ENCODE peak calls at places on chromosomes 3 and 15, in six cellular contexts. One of them, this sample, is unnamed.

GRCh38 chr15:77107068-77107467 is 36.2 kb upstream of the TSPAN3 start:
- DNase-seq in sigmoid colon: peak
- DNase-seq in H1: no peak
- DNase-seq in H54: no peak
- DNase-seq in ovary: peak
- DNase-seq in IMR-90: no peak
- DNase-seq in this sample: no peak

GRCh38 chr15:80210612-80211554 is 41.1 kb downstream of the CTXND1 start:
- DNase-seq in sigmoid colon: no peak
- DNase-seq in H1: no peak
- DNase-seq in H54: no peak
- DNase-seq in ovary: no peak
- DNase-seq in IMR-90: no peak
- DNase-seq in this sample: no peak

GRCh38 chr3:12961007-12961725 is 112.1 kb downstream of the IQSEC1 start:
- DNase-seq in sigmoid colon: no peak
- DNase-seq in H1: no peak
- DNase-seq in H54: no peak
- DNase-seq in ovary: no peak
- DNase-seq in IMR-90: no peak
- DNase-seq in this sample: no peak

GRCh38 chr3:136193273-136194043 is 2.7 kb downstream of the MSL2 start:
- DNase-seq in sigmoid colon: no peak
- DNase-seq in H1: no peak
- DNase-seq in H54: no peak
- DNase-seq in ovary: no peak
- DNase-seq in IMR-90: no peak
- DNase-seq in this sample: no peak

GRCh38 chr3:193788189-193788946 is 195.4 kb downstream of the OPA1 start:
- DNase-seq in sigmoid colon: peak
- DNase-seq in H1: no peak
- DNase-seq in H54: peak
- DNase-seq in ovary: peak
- DNase-seq in IMR-90: peak
- DNase-seq in this sample: peak

GRCh38 chr15:101105059-101105851 is 146.6 kb downstream of the CHSY1 start:
- DNase-seq in sigmoid colon: no peak
- DNase-seq in H1: no peak
- DNase-seq in H54: no peak
- DNase-seq in ovary: no peak
- DNase-seq in IMR-90: peak
- DNase-seq in this sample: no peak

GRCh38 chr15:64441852-64442251 is 18.5 kb upstream of the ZNF609 start:
- DNase-seq in sigmoid colon: no peak
- DNase-seq in H1: no peak
- DNase-seq in H54: no peak
- DNase-seq in ovary: no peak
- DNase-seq in IMR-90: no peak
- DNase-seq in this sample: no peak

GRCh38 chr15:56469484-56469883 is 4.5 kb upstream of the MNS1 start:
- DNase-seq in sigmoid colon: no peak
- DNase-seq in H1: no peak
- DNase-seq in H54: no peak
- DNase-seq in ovary: no peak
- DNase-seq in IMR-90: no peak
- DNase-seq in this sample: no peak

GRCh38 chr3:108391917-108392585 is 95.7 kb downstream of the HHLA2 start:
- DNase-seq in sigmoid colon: no peak
- DNase-seq in H1: no peak
- DNase-seq in H54: no peak
- DNase-seq in ovary: no peak
- DNase-seq in IMR-90: peak
- DNase-seq in this sample: no peak

GRCh38 chr3:142028174-142028833 is 121.0 kb downstream of the TFDP2 start:
- DNase-seq in sigmoid colon: no peak
- DNase-seq in H1: no peak
- DNase-seq in H54: peak
- DNase-seq in ovary: no peak
- DNase-seq in IMR-90: peak
- DNase-seq in this sample: peak

GRCh38 chr3:10157015-10157414 is 7.7 kb upstream of the IRAK2 start:
- DNase-seq in sigmoid colon: no peak
- DNase-seq in H1: no peak
- DNase-seq in H54: no peak
- DNase-seq in ovary: no peak
- DNase-seq in IMR-90: no peak
- DNase-seq in this sample: no peak

GRCh38 chr3:10155658-10156057 is 9.1 kb upstream of the IRAK2 start:
- DNase-seq in sigmoid colon: no peak
- DNase-seq in H1: no peak
- DNase-seq in H54: no peak
- DNase-seq in ovary: no peak
- DNase-seq in IMR-90: no peak
- DNase-seq in this sample: no peak

GRCh38 chr3:10150987-10151386 is 9.4 kb downstream of the VHL start:
- DNase-seq in sigmoid colon: no peak
- DNase-seq in H1: no peak
- DNase-seq in H54: no peak
- DNase-seq in ovary: no peak
- DNase-seq in IMR-90: no peak
- DNase-seq in this sample: no peak

GRCh38 chr3:10155123-10155472 is 9.6 kb upstream of the IRAK2 start:
- DNase-seq in sigmoid colon: no peak
- DNase-seq in H1: no peak
- DNase-seq in H54: no peak
- DNase-seq in ovary: no peak
- DNase-seq in IMR-90: no peak
- DNase-seq in this sample: no peak

DNA sequence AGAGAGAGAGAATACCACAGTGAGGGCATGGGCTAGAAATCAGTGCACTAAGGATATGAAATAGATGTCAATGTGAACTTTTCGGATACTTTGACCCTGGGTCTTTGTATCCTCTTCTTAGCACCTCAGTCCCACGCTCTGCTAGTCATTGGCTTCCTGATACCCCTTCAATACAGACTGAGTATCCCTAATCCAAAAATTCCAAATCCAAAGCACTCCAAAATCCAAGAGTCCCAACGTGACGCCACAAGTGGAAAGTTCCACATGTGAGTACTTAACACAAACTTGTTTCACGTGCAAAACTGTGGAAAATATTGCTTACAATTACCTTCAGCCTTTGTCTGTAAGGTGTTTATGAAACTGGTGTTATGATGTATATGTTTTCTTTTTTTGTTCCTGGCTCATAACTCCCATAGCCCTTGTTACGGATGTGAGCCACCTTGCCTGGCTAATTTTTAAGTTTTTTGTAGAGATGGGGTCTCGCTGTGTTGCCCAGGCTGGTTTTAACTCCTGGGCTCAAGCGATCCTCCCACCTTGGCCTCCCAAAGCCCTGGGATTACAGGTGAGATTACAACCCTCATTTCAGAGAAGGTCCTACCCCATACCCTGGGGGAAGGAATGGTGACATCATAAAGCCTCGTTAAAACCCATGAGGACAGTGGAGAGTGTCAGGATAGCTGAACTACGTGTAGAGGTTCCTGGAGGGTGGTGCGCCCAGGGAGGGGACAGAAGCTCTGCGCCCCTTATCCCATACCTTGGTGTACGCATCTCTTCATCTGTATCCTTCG is 10.2 kb upstream of the IRAK2 start:
- DNase-seq in sigmoid colon: no peak
- DNase-seq in H1: no peak
- DNase-seq in H54: no peak
- DNase-seq in ovary: no peak
- DNase-seq in IMR-90: no peak
- DNase-seq in this sample: no peak
- TF ChIP-seq POLR2A in sigmoid colon: no peak
- TF ChIP-seq POLR2A in H1: no peak
- TF ChIP-seq POLR2A in H54: no peak
- TF ChIP-seq POLR2A in ovary: no peak
- TF ChIP-seq POLR2A in IMR-90: no peak
- TF ChIP-seq POLR2A in this sample: no peak

GRCh38 chr3:195259564-195260285 is 11.2 kb downstream of the XXYLT1 start:
- DNase-seq in sigmoid colon: peak
- DNase-seq in H1: no peak
- DNase-seq in H54: peak
- DNase-seq in ovary: peak
- DNase-seq in IMR-90: peak
- DNase-seq in this sample: peak

GRCh38 chr3:195259146-195259563 is 11.8 kb downstream of the XXYLT1 start:
- DNase-seq in sigmoid colon: no peak
- DNase-seq in H1: no peak
- DNase-seq in H54: no peak
- DNase-seq in ovary: no peak
- DNase-seq in IMR-90: peak
- DNase-seq in this sample: no peak

GRCh38 chr3:195258449-195259145 is 12.4 kb downstream of the XXYLT1 start:
- DNase-seq in sigmoid colon: peak
- DNase-seq in H1: no peak
- DNase-seq in H54: no peak
- DNase-seq in ovary: peak
- DNase-seq in IMR-90: no peak
- DNase-seq in this sample: no peak

GRCh38 chr3:195261925-195262324 is 9.0 kb downstream of the XXYLT1 start:
- DNase-seq in sigmoid colon: no peak
- DNase-seq in H1: no peak
- DNase-seq in H54: no peak
- DNase-seq in ovary: no peak
- DNase-seq in IMR-90: no peak
- DNase-seq in this sample: no peak

GRCh38 chr3:195260286-195260905 is 10.6 kb downstream of the XXYLT1 start:
- DNase-seq in sigmoid colon: no peak
- DNase-seq in H1: no peak
- DNase-seq in H54: peak
- DNase-seq in ovary: no peak
- DNase-seq in IMR-90: no peak
- DNase-seq in this sample: peak
- TF ChIP-seq POLR2A in sigmoid colon: no peak
- TF ChIP-seq POLR2A in H1: no peak
- TF ChIP-seq POLR2A in H54: no peak
- TF ChIP-seq POLR2A in ovary: no peak
- TF ChIP-seq POLR2A in IMR-90: no peak
- TF ChIP-seq POLR2A in this sample: no peak

DNA sequence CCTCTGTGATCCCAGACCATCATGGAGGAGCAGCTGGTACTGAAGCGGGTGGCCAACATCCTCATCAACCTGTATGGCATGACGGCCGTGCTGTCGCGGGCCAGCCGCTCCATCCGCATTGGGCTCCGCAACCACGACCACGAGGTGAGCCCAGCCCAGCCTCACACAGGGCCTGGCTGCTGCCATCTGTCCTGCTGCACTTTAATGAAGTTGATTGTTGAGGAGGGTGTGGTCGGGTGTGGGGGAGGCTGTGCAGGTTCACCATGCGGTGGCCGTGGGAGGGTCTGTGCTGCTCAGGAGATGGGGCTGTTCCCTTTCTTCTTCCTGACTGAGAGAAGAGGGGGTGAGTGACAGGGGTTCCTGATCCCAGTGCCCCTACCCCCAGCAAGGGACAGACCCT is 30.6 kb downstream of the ACAD9 start:
- DNase-seq in sigmoid colon: no peak
- DNase-seq in H1: no peak
- DNase-seq in H54: no peak
- DNase-seq in ovary: no peak
- DNase-seq in IMR-90: no peak
- DNase-seq in this sample: no peak
- TF ChIP-seq POLR2A in sigmoid colon: no peak
- TF ChIP-seq POLR2A in H1: no peak
- TF ChIP-seq POLR2A in H54: no peak
- TF ChIP-seq POLR2A in ovary: no peak
- TF ChIP-seq POLR2A in IMR-90: no peak
- TF ChIP-seq POLR2A in this sample: no peak

GRCh38 chr15:41115088-41115651 is 910 bp downstream of the INO80 start:
- DNase-seq in sigmoid colon: no peak
- DNase-seq in H1: no peak
- DNase-seq in H54: no peak
- DNase-seq in ovary: no peak
- DNase-seq in IMR-90: peak
- DNase-seq in this sample: no peak
- TF ChIP-seq POLR2A in sigmoid colon: no peak
- TF ChIP-seq POLR2A in H1: no peak
- TF ChIP-seq POLR2A in H54: no peak
- TF ChIP-seq POLR2A in ovary: no peak
- TF ChIP-seq POLR2A in IMR-90: no peak
- TF ChIP-seq POLR2A in this sample: no peak

GRCh38 chr15:82874267-82874666 is 64.8 kb downstream of the WHAMM start:
- DNase-seq in sigmoid colon: no peak
- DNase-seq in H1: no peak
- DNase-seq in H54: no peak
- DNase-seq in ovary: no peak
- DNase-seq in IMR-90: no peak
- DNase-seq in this sample: no peak
- TF ChIP-seq POLR2A in sigmoid colon: no peak
- TF ChIP-seq POLR2A in H1: no peak
- TF ChIP-seq POLR2A in H54: no peak
- TF ChIP-seq POLR2A in ovary: no peak
- TF ChIP-seq POLR2A in IMR-90: no peak
- TF ChIP-seq POLR2A in this sample: no peak

DNA sequence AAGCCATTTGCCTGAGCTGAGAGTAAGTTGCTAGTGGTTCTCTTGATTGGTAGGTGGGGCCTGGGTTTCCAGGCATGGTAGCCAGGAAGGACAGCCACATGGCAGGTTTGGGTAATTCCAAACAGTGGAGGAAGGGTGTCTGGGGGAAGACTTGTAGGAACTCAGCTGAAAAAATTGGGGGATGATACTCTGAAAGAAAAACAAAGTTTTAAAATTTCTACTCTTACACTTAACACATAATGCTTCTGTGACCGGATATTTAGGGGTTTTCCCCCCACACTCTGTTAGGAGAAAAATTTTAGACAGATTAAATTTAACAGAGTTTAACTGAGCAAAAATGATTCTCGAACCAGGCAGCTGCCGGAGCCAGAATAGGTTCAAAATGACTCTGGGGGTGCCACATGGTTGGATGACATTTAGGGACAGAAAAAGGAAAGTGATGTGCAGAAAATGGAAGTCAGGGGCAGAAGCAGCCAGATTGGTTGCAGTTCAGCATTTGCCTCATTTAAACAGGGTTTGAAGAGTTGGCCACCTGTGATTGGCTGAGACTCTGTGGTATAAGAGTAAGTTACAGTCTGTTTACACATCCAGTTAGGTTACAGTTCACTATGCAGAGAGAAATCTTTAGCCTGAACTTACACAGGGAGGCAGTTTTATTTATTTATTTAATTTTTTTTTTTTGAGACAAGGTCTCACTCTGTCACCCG is 8.1 kb downstream of the B2M start:
- DNase-seq in sigmoid colon: no peak
- DNase-seq in H1: no peak
- DNase-seq in H54: no peak
- DNase-seq in ovary: no peak
- DNase-seq in IMR-90: peak
- DNase-seq in this sample: no peak
- TF ChIP-seq POLR2A in sigmoid colon: no peak
- TF ChIP-seq POLR2A in H1: no peak
- TF ChIP-seq POLR2A in H54: no peak
- TF ChIP-seq POLR2A in ovary: no peak
- TF ChIP-seq POLR2A in IMR-90: no peak
- TF ChIP-seq POLR2A in this sample: peak

This sample was measured in transverse colon.